ENCODE peak calls at places on chromosomes 11 and 22, in eight cellular contexts. One of them, this sample, is unnamed.

GRCh38 chr11:22920939-22921565 is 60.8 kb upstream of the CCDC179 start:
- DNase-seq in endodermal cell: peak
- DNase-seq in ovary: no peak
- DNase-seq in PC-3: peak
- DNase-seq in transverse colon: peak
- DNase-seq in spleen: no peak
- DNase-seq in Peyer's patch: no peak
- DNase-seq in endothelial cell of umbilical vein: peak
- DNase-seq in this sample: no peak

GRCh38 chr22:44210721-44211120 is 30.0 kb downstream of the PARVG start:
- DNase-seq in Peyer's patch: no peak
- DNase-seq in ovary: no peak
- DNase-seq in endodermal cell: peak
- DNase-seq in spleen: no peak
- DNase-seq in PC-3: no peak
- DNase-seq in endothelial cell of umbilical vein: no peak
- DNase-seq in transverse colon: no peak
- DNase-seq in this sample: no peak

GRCh38 chr11:61103851-61104423 is 1.6 kb downstream of the CD5 start:
- DNase-seq in PC-3: no peak
- DNase-seq in ovary: no peak
- DNase-seq in endodermal cell: no peak
- DNase-seq in transverse colon: no peak
- DNase-seq in Peyer's patch: no peak
- DNase-seq in spleen: peak
- DNase-seq in endothelial cell of umbilical vein: no peak
- DNase-seq in this sample: no peak

GRCh38 chr22:20567993-20568417 is 60.6 kb downstream of the MED15 start:
- DNase-seq in ovary: no peak
- DNase-seq in PC-3: peak
- DNase-seq in endothelial cell of umbilical vein: no peak
- DNase-seq in transverse colon: no peak
- DNase-seq in endodermal cell: peak
- DNase-seq in spleen: peak
- DNase-seq in Peyer's patch: no peak
- DNase-seq in this sample: no peak

GRCh38 chr22:46584081-46584903 is 35.9 kb upstream of the GRAMD4 start:
- DNase-seq in transverse colon: no peak
- DNase-seq in Peyer's patch: no peak
- DNase-seq in PC-3: no peak
- DNase-seq in endodermal cell: peak
- DNase-seq in endothelial cell of umbilical vein: no peak
- DNase-seq in ovary: no peak
- DNase-seq in spleen: peak
- DNase-seq in this sample: no peak

GRCh38 chr11:64086263-64086938 is 50.7 kb downstream of the FLRT1 start:
- DNase-seq in ovary: peak
- DNase-seq in endothelial cell of umbilical vein: no peak
- DNase-seq in transverse colon: peak
- DNase-seq in Peyer's patch: no peak
- DNase-seq in PC-3: no peak
- DNase-seq in spleen: no peak
- DNase-seq in endodermal cell: no peak
- DNase-seq in this sample: no peak

GRCh38 chr22:19991645-19992451 is 24.8 kb downstream of the ARVCF start:
- DNase-seq in endodermal cell: no peak
- DNase-seq in transverse colon: no peak
- DNase-seq in ovary: peak
- DNase-seq in spleen: peak
- DNase-seq in Peyer's patch: no peak
- DNase-seq in PC-3: no peak
- DNase-seq in endothelial cell of umbilical vein: no peak
- DNase-seq in this sample: no peak

GRCh38 chr11:33040127-33040861 is 922 bp downstream of the TCP11L1 start:
- DNase-seq in spleen: no peak
- DNase-seq in endodermal cell: no peak
- DNase-seq in endothelial cell of umbilical vein: no peak
- DNase-seq in ovary: no peak
- DNase-seq in Peyer's patch: no peak
- DNase-seq in transverse colon: no peak
- DNase-seq in PC-3: peak
- DNase-seq in this sample: peak

GRCh38 chr11:126059238-126059761 is 3.4 kb downstream of the CDON start:
- DNase-seq in ovary: no peak
- DNase-seq in transverse colon: no peak
- DNase-seq in endothelial cell of umbilical vein: no peak
- DNase-seq in spleen: no peak
- DNase-seq in endodermal cell: no peak
- DNase-seq in Peyer's patch: no peak
- DNase-seq in PC-3: no peak
- DNase-seq in this sample: no peak

GRCh38 chr11:102268083-102268984 is 49.0 kb upstream of the BIRC3 start:
- DNase-seq in endodermal cell: peak
- DNase-seq in ovary: peak
- DNase-seq in Peyer's patch: peak
- DNase-seq in endothelial cell of umbilical vein: peak
- DNase-seq in transverse colon: peak
- DNase-seq in PC-3: peak
- DNase-seq in spleen: peak
- DNase-seq in this sample: peak

GRCh38 chr11:59710136-59710847 is 3.4 kb downstream of the OR10V1 start:
- DNase-seq in spleen: no peak
- DNase-seq in ovary: no peak
- DNase-seq in Peyer's patch: no peak
- DNase-seq in endothelial cell of umbilical vein: no peak
- DNase-seq in transverse colon: no peak
- DNase-seq in endodermal cell: no peak
- DNase-seq in PC-3: no peak
- DNase-seq in this sample: no peak

GRCh38 chr22:33539902-33540751 is 380.1 kb downstream of the LARGE1 start:
- DNase-seq in endothelial cell of umbilical vein: no peak
- DNase-seq in transverse colon: peak
- DNase-seq in ovary: peak
- DNase-seq in PC-3: peak
- DNase-seq in spleen: no peak
- DNase-seq in endodermal cell: no peak
- DNase-seq in Peyer's patch: no peak
- DNase-seq in this sample: no peak

GRCh38 chr22:28171135-28171534 is 252.1 kb upstream of the PITPNB start:
- DNase-seq in transverse colon: no peak
- DNase-seq in PC-3: no peak
- DNase-seq in spleen: no peak
- DNase-seq in endothelial cell of umbilical vein: no peak
- DNase-seq in Peyer's patch: no peak
- DNase-seq in ovary: no peak
- DNase-seq in endodermal cell: no peak
- DNase-seq in this sample: no peak

GRCh38 chr22:45261407-45262088 is 20.9 kb upstream of the KIAA0930 start:
- DNase-seq in Peyer's patch: peak
- DNase-seq in endodermal cell: no peak
- DNase-seq in ovary: no peak
- DNase-seq in transverse colon: peak
- DNase-seq in PC-3: no peak
- DNase-seq in spleen: no peak
- DNase-seq in endothelial cell of umbilical vein: no peak
- DNase-seq in this sample: no peak

GRCh38 chr11:47332303-47332711 is 20.2 kb downstream of the MYBPC3 start:
- DNase-seq in endodermal cell: no peak
- DNase-seq in endothelial cell of umbilical vein: no peak
- DNase-seq in PC-3: no peak
- DNase-seq in spleen: peak
- DNase-seq in ovary: no peak
- DNase-seq in transverse colon: no peak
- DNase-seq in Peyer's patch: no peak
- DNase-seq in this sample: no peak

GRCh38 chr11:47331454-47332302 is 20.8 kb downstream of the MYBPC3 start:
- DNase-seq in PC-3: no peak
- DNase-seq in endodermal cell: no peak
- DNase-seq in Peyer's patch: no peak
- DNase-seq in transverse colon: peak
- DNase-seq in spleen: peak
- DNase-seq in endothelial cell of umbilical vein: no peak
- DNase-seq in ovary: no peak
- DNase-seq in this sample: no peak

GRCh38 chr11:47329431-47329993 is 23.0 kb downstream of the MYBPC3 start:
- DNase-seq in PC-3: no peak
- DNase-seq in spleen: peak
- DNase-seq in Peyer's patch: no peak
- DNase-seq in endothelial cell of umbilical vein: no peak
- DNase-seq in transverse colon: no peak
- DNase-seq in endodermal cell: no peak
- DNase-seq in ovary: no peak
- DNase-seq in this sample: no peak

GRCh38 chr11:47328449-47329390 is 23.8 kb downstream of the MYBPC3 start:
- DNase-seq in transverse colon: no peak
- DNase-seq in spleen: peak
- DNase-seq in PC-3: no peak
- DNase-seq in ovary: no peak
- DNase-seq in endothelial cell of umbilical vein: no peak
- DNase-seq in endodermal cell: no peak
- DNase-seq in Peyer's patch: peak
- DNase-seq in this sample: no peak

GRCh38 chr11:47330002-47330911 is 22.2 kb downstream of the MYBPC3 start:
- DNase-seq in endothelial cell of umbilical vein: peak
- DNase-seq in endodermal cell: peak
- DNase-seq in ovary: no peak
- DNase-seq in PC-3: no peak
- DNase-seq in Peyer's patch: no peak
- DNase-seq in transverse colon: no peak
- DNase-seq in spleen: peak
- DNase-seq in this sample: no peak
- H3K27ac ChIP-seq in endothelial cell of umbilical vein: peak
- H3K27ac ChIP-seq in endodermal cell: no peak
- H3K27ac ChIP-seq in ovary: no peak
- H3K27ac ChIP-seq in PC-3: no peak
- H3K27ac ChIP-seq in Peyer's patch: no peak
- H3K27ac ChIP-seq in transverse colon: no peak
- H3K27ac ChIP-seq in spleen: peak
- H3K27ac ChIP-seq in this sample: no peak

DNA sequence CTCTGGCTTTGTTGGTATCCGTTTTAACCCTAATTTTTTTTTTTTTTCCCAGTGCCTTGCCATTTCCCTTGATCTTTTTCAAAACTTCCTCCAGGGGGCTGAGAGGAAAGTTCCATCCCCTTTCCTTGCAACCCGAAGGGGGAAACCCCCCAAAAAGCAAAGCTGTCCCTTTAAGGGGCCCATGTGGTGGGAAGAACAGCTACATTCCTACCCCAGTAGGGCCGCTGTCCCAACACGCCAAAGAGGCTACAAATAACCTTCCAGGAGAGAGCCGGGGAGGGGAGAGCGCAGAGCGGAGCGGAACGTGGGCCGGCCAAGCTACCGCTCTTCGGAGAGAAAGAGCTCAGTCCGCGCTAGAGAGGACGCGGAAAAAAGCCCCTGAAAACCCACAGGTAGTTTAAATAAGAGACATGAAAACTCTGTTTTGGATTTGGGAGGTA is 1.7 kb downstream of the LRP4 start:
- DNase-seq in PC-3: no peak
- DNase-seq in ovary: peak
- DNase-seq in Peyer's patch: no peak
- DNase-seq in endothelial cell of umbilical vein: peak
- DNase-seq in spleen: no peak
- DNase-seq in endodermal cell: peak
- DNase-seq in transverse colon: peak
- DNase-seq in this sample: peak
- H3K27ac ChIP-seq in PC-3: no peak
- H3K27ac ChIP-seq in ovary: peak
- H3K27ac ChIP-seq in Peyer's patch: peak
- H3K27ac ChIP-seq in endothelial cell of umbilical vein: no peak
- H3K27ac ChIP-seq in spleen: peak
- H3K27ac ChIP-seq in endodermal cell: peak
- H3K27ac ChIP-seq in transverse colon: peak
- H3K27ac ChIP-seq in this sample: peak

GRCh38 chr11:130146797-130147196 is 12.8 kb upstream of the ST14 start:
- DNase-seq in transverse colon: peak
- DNase-seq in spleen: no peak
- DNase-seq in Peyer's patch: peak
- DNase-seq in ovary: no peak
- DNase-seq in endothelial cell of umbilical vein: peak
- DNase-seq in endodermal cell: no peak
- DNase-seq in PC-3: peak
- DNase-seq in this sample: no peak

GRCh38 chr11:130144721-130145327 is 14.8 kb upstream of the ST14 start:
- DNase-seq in transverse colon: no peak
- DNase-seq in spleen: no peak
- DNase-seq in ovary: no peak
- DNase-seq in Peyer's patch: no peak
- DNase-seq in endothelial cell of umbilical vein: no peak
- DNase-seq in PC-3: no peak
- DNase-seq in endodermal cell: peak
- DNase-seq in this sample: peak

GRCh38 chr11:130144129-130144528 is 15.5 kb upstream of the ST14 start:
- DNase-seq in spleen: no peak
- DNase-seq in endothelial cell of umbilical vein: no peak
- DNase-seq in Peyer's patch: no peak
- DNase-seq in ovary: no peak
- DNase-seq in transverse colon: peak
- DNase-seq in PC-3: no peak
- DNase-seq in endodermal cell: no peak
- DNase-seq in this sample: no peak

GRCh38 chr11:130145975-130146776 is 13.4 kb upstream of the ST14 start:
- DNase-seq in endothelial cell of umbilical vein: peak
- DNase-seq in spleen: no peak
- DNase-seq in PC-3: peak
- DNase-seq in endodermal cell: peak
- DNase-seq in ovary: no peak
- DNase-seq in Peyer's patch: no peak
- DNase-seq in transverse colon: peak
- DNase-seq in this sample: peak

DNA sequence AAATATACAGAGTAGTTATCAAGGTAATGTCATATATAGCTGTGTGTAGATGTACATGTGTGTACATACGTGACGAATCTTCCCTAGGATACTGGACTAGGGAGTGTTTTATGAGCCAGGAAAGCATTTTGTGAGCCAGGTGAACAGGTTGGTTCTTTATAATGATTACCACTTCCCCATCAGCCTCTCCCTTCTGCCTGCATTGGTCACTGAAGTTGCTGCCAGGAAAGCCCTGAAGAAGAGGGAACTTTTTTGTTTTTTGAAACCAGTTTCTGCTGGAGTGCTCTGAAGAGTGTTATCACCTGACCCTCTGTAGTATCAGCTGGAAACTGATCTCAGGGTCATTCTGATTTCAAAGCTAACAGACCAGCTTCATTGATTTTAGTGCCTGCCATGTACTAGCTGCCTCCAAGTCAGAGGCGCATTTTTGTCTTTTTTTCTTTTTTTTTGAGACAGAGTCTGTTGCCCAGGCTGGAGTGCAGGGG is 14.2 kb upstream of the ST14 start:
- DNase-seq in endothelial cell of umbilical vein: no peak
- DNase-seq in transverse colon: peak
- DNase-seq in spleen: no peak
- DNase-seq in ovary: no peak
- DNase-seq in PC-3: peak
- DNase-seq in endodermal cell: no peak
- DNase-seq in Peyer's patch: no peak
- DNase-seq in this sample: no peak
- H3K27ac ChIP-seq in endothelial cell of umbilical vein: no peak
- H3K27ac ChIP-seq in transverse colon: peak
- H3K27ac ChIP-seq in spleen: no peak
- H3K27ac ChIP-seq in ovary: no peak
- H3K27ac ChIP-seq in PC-3: peak
- H3K27ac ChIP-seq in endodermal cell: peak
- H3K27ac ChIP-seq in Peyer's patch: peak
- H3K27ac ChIP-seq in this sample: no peak

GRCh38 chr11:65136515-65137096 is 2.3 kb upstream of the SYVN1 start:
- DNase-seq in spleen: peak
- DNase-seq in endothelial cell of umbilical vein: no peak
- DNase-seq in endodermal cell: no peak
- DNase-seq in Peyer's patch: no peak
- DNase-seq in PC-3: no peak
- DNase-seq in ovary: no peak
- DNase-seq in transverse colon: peak
- DNase-seq in this sample: no peak
- H3K27ac ChIP-seq in spleen: no peak
- H3K27ac ChIP-seq in endothelial cell of umbilical vein: no peak
- H3K27ac ChIP-seq in endodermal cell: no peak
- H3K27ac ChIP-seq in Peyer's patch: peak
- H3K27ac ChIP-seq in PC-3: no peak
- H3K27ac ChIP-seq in ovary: no peak
- H3K27ac ChIP-seq in transverse colon: peak
- H3K27ac ChIP-seq in this sample: no peak

This sample was measured in caudate nucleus.